ENCODE peak calls at places on chromosomes 1 and 21, in nine cellular contexts. X is OCI-LY7; N is mucosa of descending colon; M is BJ; F is ovary; O is CD8-positive, alpha-beta T cell; A is tibial nerve; R is uterus; J is foreskin fibroblast. W is an unnamed sample.

GRCh38 chr21:41166947-41167346 is 1.0 kb upstream of the BACE2 start:
- DNase-seq in X (no peak), N (no peak), M (no peak), F (peak), O (no peak), A (peak), R (peak), J (no peak), W (no peak)

GRCh38 chr1:168811213-168811612 is 82.2 kb upstream of the DPT start:
- DNase-seq in X (no peak), N (no peak), M (no peak), F (no peak), O (no peak), A (no peak), R (no peak), J (no peak), W (no peak)

GRCh38 chr21:46110499-46111192 is 12.7 kb downstream of the COL6A2 start:
- DNase-seq in X (no peak), N (peak), M (no peak), F (peak), O (no peak), A (peak), R (peak), J (no peak), W (peak)

GRCh38 chr21:15183712-15184353 is 119.0 kb upstream of the NRIP1 start:
- DNase-seq in X (no peak), N (no peak), M (no peak), F (no peak), O (no peak), A (no peak), R (no peak), J (no peak), W (no peak)

GRCh38 chr1:42971848-42972291 is 13.2 kb upstream of the SLC2A1 start:
- DNase-seq in X (no peak), N (peak), M (peak), F (no peak), O (no peak), A (no peak), R (no peak), J (peak), W (no peak)

GRCh38 chr1:237879195-237879594 is 11.5 kb downstream of the ZP4 start:
- DNase-seq in X (no peak), N (no peak), M (no peak), F (no peak), O (no peak), A (no peak), R (no peak), J (no peak), W (no peak)

GRCh38 chr1:110502402-110502801 is 16.6 kb downstream of the KCNA10 start:
- DNase-seq in X (peak), N (no peak), M (no peak), F (no peak), O (no peak), A (no peak), R (no peak), J (no peak), W (no peak)

GRCh38 chr1:41661428-41662060 is 177.1 kb upstream of the EDN2 start:
- DNase-seq in X (no peak), N (peak), M (no peak), F (peak), O (no peak), A (no peak), R (no peak), J (no peak), W (no peak)

GRCh38 chr1:107877749-107878148 is 87.2 kb downstream of the VAV3 start:
- DNase-seq in X (peak), N (no peak), M (no peak), F (no peak), O (no peak), A (no peak), R (no peak), J (no peak), W (no peak)

GRCh38 chr1:11285883-11286734 is 13.1 kb downstream of the UBIAD1 start:
- DNase-seq in X (peak), N (no peak), M (no peak), F (no peak), O (no peak), A (no peak), R (no peak), J (no peak), W (no peak)

GRCh38 chr21:26368591-26368990 is 198.0 kb upstream of the APP start:
- DNase-seq in X (no peak), N (no peak), M (no peak), F (no peak), O (no peak), A (no peak), R (no peak), J (no peak), W (no peak)

GRCh38 chr1:117368116-117369108 is 1.2 kb downstream of the MAN1A2 start:
- DNase-seq in X (peak), N (no peak), M (no peak), F (no peak), O (no peak), A (no peak), R (no peak), J (no peak), W (no peak)

GRCh38 chr1:202505356-202505755 is 156.9 kb downstream of the PPP1R12B start:
- DNase-seq in X (no peak), N (no peak), M (no peak), F (no peak), O (no peak), A (peak), R (peak), J (peak), W (no peak)

GRCh38 chr1:25556791-25557476 is 13.5 kb downstream of the LDLRAP1 start:
- DNase-seq in X (no peak), N (no peak), M (no peak), F (no peak), O (no peak), A (peak), R (no peak), J (no peak), W (no peak)

GRCh38 chr1:47915677-47916353 is 81.4 kb downstream of the TRABD2B start:
- DNase-seq in X (no peak), N (no peak), M (no peak), F (no peak), O (no peak), A (no peak), R (no peak), J (no peak), W (no peak)

GRCh38 chr1:42998381-42998780 is 39.7 kb upstream of the SLC2A1 start:
- DNase-seq in X (no peak), N (no peak), M (peak), F (no peak), O (no peak), A (no peak), R (no peak), J (no peak), W (no peak)

DNA sequence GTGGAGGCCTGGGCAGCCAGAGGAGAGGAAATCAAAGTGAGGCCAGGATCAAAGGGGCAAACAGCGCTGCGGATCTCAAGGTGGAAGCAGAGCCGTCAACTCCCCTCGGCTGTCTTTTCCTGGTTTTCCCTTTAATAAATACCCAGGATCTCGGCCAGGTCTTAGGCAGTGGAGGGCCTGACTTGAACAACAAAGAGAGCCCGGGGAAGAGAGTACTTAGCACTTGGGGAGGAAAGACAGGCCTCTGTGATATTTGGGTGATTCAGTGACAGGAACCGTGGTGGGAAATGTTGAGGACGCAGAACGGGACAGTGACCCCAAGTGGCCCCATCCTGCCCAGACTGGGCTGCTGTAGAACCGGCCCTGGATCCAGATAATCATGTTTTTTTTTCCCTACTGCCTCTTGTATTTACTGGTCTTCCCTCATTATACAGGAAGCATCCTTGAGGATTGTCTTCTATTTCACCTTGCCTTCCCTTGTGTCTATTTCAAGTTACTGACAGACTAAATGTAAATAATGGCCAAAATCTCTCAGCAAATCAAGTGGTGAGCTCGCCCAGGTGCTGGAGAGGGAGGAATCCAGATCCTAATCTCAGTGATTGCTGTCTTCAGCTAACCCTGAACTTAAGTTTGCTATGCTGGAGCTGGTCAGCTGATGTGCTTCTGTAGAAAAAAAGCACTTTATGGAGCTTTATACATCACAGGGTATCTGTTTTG is 2.8 kb upstream of the MIXL1 start:
- DNase-seq in X (no peak), N (no peak), M (no peak), F (no peak), O (no peak), A (no peak), R (no peak), J (no peak), W (no peak)
- TF ChIP-seq CTCF in X (no peak), N (no peak), M (no peak), F (no peak), O (no peak), A (no peak), R (no peak), J (no peak), W (no peak)

DNA sequence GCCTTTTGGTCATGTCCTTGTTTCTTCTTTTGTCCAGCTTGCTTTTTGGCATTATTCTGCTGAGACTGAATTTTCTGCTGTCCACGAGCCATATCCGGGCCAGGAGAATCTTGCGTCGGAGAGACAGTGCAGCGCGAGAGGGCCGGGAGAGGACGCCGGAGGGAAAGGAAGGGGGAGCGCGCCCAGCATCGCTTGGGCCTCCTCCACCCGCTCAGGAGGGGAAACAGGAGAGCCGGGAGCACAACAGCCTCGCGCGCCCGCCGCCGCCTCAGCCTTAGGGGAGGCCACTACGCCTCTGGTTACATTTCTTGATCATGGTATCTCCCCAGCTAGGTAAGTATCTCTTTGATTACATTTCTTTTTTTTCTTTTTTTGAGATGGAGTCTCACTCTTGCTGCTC is 7.4 kb upstream of the DEGS1 start:
- DNase-seq in X (no peak), N (peak), M (no peak), F (peak), O (no peak), A (no peak), R (no peak), J (no peak), W (no peak)
- TF ChIP-seq CTCF in X (no peak), N (no peak), M (no peak), F (no peak), O (no peak), A (no peak), R (no peak), J (no peak), W (no peak)

GRCh38 chr21:44760376-44760775 is 41.2 kb downstream of the UBE2G2 start:
- DNase-seq in X (no peak), N (no peak), M (no peak), F (no peak), O (no peak), A (no peak), R (no peak), J (no peak), W (no peak)

GRCh38 chr21:44762221-44763049 is 39.2 kb downstream of the UBE2G2 start:
- DNase-seq in X (no peak), N (no peak), M (no peak), F (no peak), O (no peak), A (no peak), R (no peak), J (no peak), W (no peak)

GRCh38 chr21:44759628-44760285 is 41.9 kb downstream of the UBE2G2 start:
- DNase-seq in X (no peak), N (no peak), M (no peak), F (no peak), O (no peak), A (no peak), R (no peak), J (no peak), W (no peak)

GRCh38 chr21:44761747-44762208 is 39.8 kb downstream of the UBE2G2 start:
- DNase-seq in X (no peak), N (no peak), M (no peak), F (no peak), O (no peak), A (no peak), R (no peak), J (no peak), W (no peak)

GRCh38 chr21:44761011-44761729 is 40.5 kb downstream of the UBE2G2 start:
- DNase-seq in X (peak), N (no peak), M (no peak), F (no peak), O (no peak), A (no peak), R (no peak), J (no peak), W (no peak)
- TF ChIP-seq CTCF in X (peak), N (peak), M (peak), F (no peak), O (peak), A (peak), R (no peak), J (peak), W (peak)

GRCh38 chr1:39672551-39672947 is 642 bp upstream of the NT5C1A start:
- DNase-seq in X (no peak), N (no peak), M (no peak), F (peak), O (no peak), A (no peak), R (no peak), J (no peak), W (no peak)
- TF ChIP-seq CTCF in X (peak), N (no peak), M (peak), F (no peak), O (peak), A (no peak), R (no peak), J (peak), W (peak)

GRCh38 chr21:42239556-42239955 is 20.6 kb downstream of the ABCG1 start:
- DNase-seq in X (no peak), N (no peak), M (no peak), F (no peak), O (no peak), A (no peak), R (no peak), J (no peak), W (no peak)

GRCh38 chr21:42242611-42243010 is 23.7 kb downstream of the ABCG1 start:
- DNase-seq in X (peak), N (no peak), M (no peak), F (no peak), O (no peak), A (no peak), R (no peak), J (no peak), W (no peak)

GRCh38 chr21:42238185-42238934 is 19.4 kb downstream of the ABCG1 start:
- DNase-seq in X (peak), N (peak), M (no peak), F (no peak), O (peak), A (no peak), R (no peak), J (no peak), W (no peak)

GRCh38 chr21:42237577-42237976 is 18.6 kb downstream of the ABCG1 start:
- DNase-seq in X (peak), N (no peak), M (no peak), F (no peak), O (no peak), A (no peak), R (no peak), J (no peak), W (no peak)

GRCh38 chr21:42239973-42240372 is 21.0 kb downstream of the ABCG1 start:
- DNase-seq in X (peak), N (no peak), M (no peak), F (no peak), O (no peak), A (no peak), R (no peak), J (no peak), W (no peak)
- TF ChIP-seq CTCF in X (peak), N (no peak), M (no peak), F (no peak), O (no peak), A (no peak), R (no peak), J (no peak), W (no peak)

GRCh38 chr1:92488832-92489231 is 2.1 kb upstream of the GFI1 start:
- DNase-seq in X (no peak), N (no peak), M (no peak), F (no peak), O (no peak), A (no peak), R (no peak), J (no peak), W (no peak)
- TF ChIP-seq CTCF in X (no peak), N (no peak), M (no peak), F (no peak), O (no peak), A (no peak), R (no peak), J (no peak), W (no peak)

GRCh38 chr1:208159542-208160258 is 84.5 kb downstream of the PLXNA2 start:
- DNase-seq in X (no peak), N (no peak), M (peak), F (peak), O (no peak), A (no peak), R (peak), J (peak), W (no peak)

GRCh38 chr1:208160259-208160819 is 83.8 kb downstream of the PLXNA2 start:
- DNase-seq in X (no peak), N (no peak), M (no peak), F (peak), O (no peak), A (no peak), R (peak), J (no peak), W (no peak)

GRCh38 chr1:208161005-208161404 is 83.2 kb downstream of the PLXNA2 start:
- DNase-seq in X (no peak), N (no peak), M (no peak), F (no peak), O (no peak), A (no peak), R (no peak), J (no peak), W (no peak)

GRCh38 chr1:208157769-208158168 is 86.4 kb downstream of the PLXNA2 start:
- DNase-seq in X (no peak), N (no peak), M (no peak), F (no peak), O (no peak), A (no peak), R (no peak), J (no peak), W (no peak)

GRCh38 chr1:208158640-208159541 is 85.3 kb downstream of the PLXNA2 start:
- DNase-seq in X (no peak), N (no peak), M (no peak), F (no peak), O (no peak), A (no peak), R (no peak), J (no peak), W (no peak)
- TF ChIP-seq CTCF in X (no peak), N (no peak), M (no peak), F (no peak), O (no peak), A (no peak), R (no peak), J (no peak), W (no peak)